ENCODE peak calls at places on chromosomes 11 and 22, in ten cellular contexts. A is stimulated activated CD4-positive, alpha-beta T cell treated with anti-CD3 and anti-CD28 coated beads, Interleukin-1b, Interleukin-23, amount 100 ng/mL, for 1 hour; M is cardiac fibroblast; D is naive thymus-derived CD4-positive, alpha-beta T cell; F is Panc1; O is progenitor cell of endocrine pancreas; U is Daoy; T is right atrium auricular region; Z is stimulated activated naive CD8-positive, alpha-beta T cell treated with anti-CD3 and anti-CD28 coated beads, Interleukin-15, amount 100 ng/mL, for 72 hours; V is activated CD8-positive, alpha-beta memory T cell treated with anti-CD3 and anti-CD28 coated beads for 24 hours. B is an unnamed sample.

GRCh38 chr11:120214581-120214980 is 3.7 kb downstream of the OAF start:
- DNase-seq in A (no peak), M (no peak), D (no peak), F (no peak), O (no peak), U (no peak), T (no peak), Z (no peak), V (no peak), B (no peak)

GRCh38 chr11:5600374-5600851 is 4.0 kb downstream of the TRIM6 start:
- DNase-seq in A (no peak), M (peak), D (peak), F (peak), O (peak), U (peak), T (peak), Z (peak), V (peak), B (no peak)

GRCh38 chr22:22733881-22734373 is 89.5 kb downstream of the GGTLC2 start:
- DNase-seq in A (no peak), M (no peak), D (no peak), F (no peak), O (no peak), U (no peak), T (no peak), Z (no peak), V (no peak), B (no peak)

GRCh38 chr11:8018742-8019631 is 31.9 kb downstream of the EIF3F start:
- DNase-seq in A (peak), M (peak), D (peak), F (no peak), O (peak), U (peak), T (peak), Z (peak), V (peak), B (no peak)

GRCh38 chr22:46390652-46391301 is 55.3 kb downstream of the TRMU start:
- DNase-seq in A (no peak), M (peak), D (no peak), F (no peak), O (no peak), U (peak), T (no peak), Z (no peak), V (no peak), B (no peak)

GRCh38 chr11:120137611-120138521 is at the start of gene TRIM29:
- DNase-seq in A (no peak), M (no peak), D (peak), F (no peak), O (no peak), U (no peak), T (peak), Z (no peak), V (peak), B (no peak)

GRCh38 chr22:45302047-45302446 is 7.7 kb upstream of the FAM118A start:
- DNase-seq in A (no peak), M (peak), D (no peak), F (no peak), O (no peak), U (peak), T (no peak), Z (no peak), V (no peak), B (no peak)

GRCh38 chr11:31636983-31637382 is 127.4 kb downstream of the ELP4 start:
- DNase-seq in A (no peak), M (no peak), D (no peak), F (no peak), O (no peak), U (no peak), T (no peak), Z (no peak), V (no peak), B (no peak)

GRCh38 chr11:69251639-69252493 is 42.1 kb upstream of the MYEOV start:
- DNase-seq in A (no peak), M (no peak), D (no peak), F (no peak), O (no peak), U (no peak), T (no peak), Z (no peak), V (no peak), B (no peak)

B was measured in esophagus squamous epithelium.